ENCODE peak calls at places on chromosomes 4 and X, in four cellular contexts. One of them, this sample, is unnamed.

GRCh38 chr4:87017580-87018061 is 82.8 kb downstream of the AFF1 start:
- DNase-seq in iris pigment epithelial cell: peak
- DNase-seq in body of pancreas: no peak
- DNase-seq in stimulated activated naive CD4-positive, alpha-beta T cell: no peak
- DNase-seq in this sample: no peak

GRCh38 chrX:108316456-108316855 is 121.8 kb downstream of the COL4A6 start:
- DNase-seq in iris pigment epithelial cell: no peak
- DNase-seq in body of pancreas: no peak
- DNase-seq in stimulated activated naive CD4-positive, alpha-beta T cell: no peak
- DNase-seq in this sample: no peak

GRCh38 chr4:118954246-118954645 is 65.6 kb downstream of the SYNPO2 start:
- DNase-seq in iris pigment epithelial cell: peak
- DNase-seq in body of pancreas: no peak
- DNase-seq in stimulated activated naive CD4-positive, alpha-beta T cell: no peak
- DNase-seq in this sample: no peak

GRCh38 chr4:68873218-68873502 is 57.4 kb downstream of the UGT2B10 start:
- DNase-seq in iris pigment epithelial cell: no peak
- DNase-seq in body of pancreas: no peak
- DNase-seq in stimulated activated naive CD4-positive, alpha-beta T cell: no peak
- DNase-seq in this sample: no peak

GRCh38 chrX:10327651-10328050 is 170.9 kb downstream of the CLCN4 start:
- DNase-seq in iris pigment epithelial cell: peak
- DNase-seq in body of pancreas: no peak
- DNase-seq in stimulated activated naive CD4-positive, alpha-beta T cell: no peak
- DNase-seq in this sample: no peak

GRCh38 chr4:68683034-68683433 is 12.6 kb upstream of the UGT2B15 start:
- DNase-seq in iris pigment epithelial cell: no peak
- DNase-seq in body of pancreas: no peak
- DNase-seq in stimulated activated naive CD4-positive, alpha-beta T cell: no peak
- DNase-seq in this sample: no peak

GRCh38 chr4:23782778-23783455 is 106.9 kb downstream of the PPARGC1A start:
- DNase-seq in iris pigment epithelial cell: no peak
- DNase-seq in body of pancreas: no peak
- DNase-seq in stimulated activated naive CD4-positive, alpha-beta T cell: no peak
- DNase-seq in this sample: no peak

GRCh38 chrX:84487365-84488353 is 14.6 kb downstream of the HDX start:
- DNase-seq in iris pigment epithelial cell: no peak
- DNase-seq in body of pancreas: no peak
- DNase-seq in stimulated activated naive CD4-positive, alpha-beta T cell: no peak
- DNase-seq in this sample: no peak

GRCh38 chr4:82371398-82371972 is 2.3 kb downstream of the HNRNPD start:
- DNase-seq in iris pigment epithelial cell: peak
- DNase-seq in body of pancreas: no peak
- DNase-seq in stimulated activated naive CD4-positive, alpha-beta T cell: no peak
- DNase-seq in this sample: no peak

GRCh38 chr4:164212134-164212533 is 541.8 kb upstream of the SMIM31 start:
- DNase-seq in iris pigment epithelial cell: peak
- DNase-seq in body of pancreas: no peak
- DNase-seq in stimulated activated naive CD4-positive, alpha-beta T cell: no peak
- DNase-seq in this sample: no peak

GRCh38 chr4:154736774-154737173 is 7.0 kb upstream of the LRAT start:
- DNase-seq in iris pigment epithelial cell: no peak
- DNase-seq in body of pancreas: no peak
- DNase-seq in stimulated activated naive CD4-positive, alpha-beta T cell: no peak
- DNase-seq in this sample: no peak

GRCh38 chr4:110953191-110953590 is 330.3 kb upstream of the PITX2 start:
- DNase-seq in iris pigment epithelial cell: no peak
- DNase-seq in body of pancreas: no peak
- DNase-seq in stimulated activated naive CD4-positive, alpha-beta T cell: no peak
- DNase-seq in this sample: no peak

GRCh38 chr4:24044610-24045589 is 155.1 kb upstream of the PPARGC1A start:
- DNase-seq in iris pigment epithelial cell: no peak
- DNase-seq in body of pancreas: no peak
- DNase-seq in stimulated activated naive CD4-positive, alpha-beta T cell: no peak
- DNase-seq in this sample: no peak

GRCh38 chr4:138898282-138898681 is 117.3 kb upstream of the NOCT start:
- DNase-seq in iris pigment epithelial cell: peak
- DNase-seq in body of pancreas: no peak
- DNase-seq in stimulated activated naive CD4-positive, alpha-beta T cell: no peak
- DNase-seq in this sample: no peak

GRCh38 chr4:164779811-164780216 is 25.9 kb downstream of the SMIM31 start:
- DNase-seq in iris pigment epithelial cell: peak
- DNase-seq in body of pancreas: peak
- DNase-seq in stimulated activated naive CD4-positive, alpha-beta T cell: no peak
- DNase-seq in this sample: no peak

GRCh38 chr4:122619583-122619982 is 1.3 kb downstream of the IL21 start:
- DNase-seq in iris pigment epithelial cell: no peak
- DNase-seq in body of pancreas: no peak
- DNase-seq in stimulated activated naive CD4-positive, alpha-beta T cell: no peak
- DNase-seq in this sample: no peak

GRCh38 chr4:48692897-48693296 is 87.2 kb downstream of the FRYL start:
- DNase-seq in iris pigment epithelial cell: no peak
- DNase-seq in body of pancreas: no peak
- DNase-seq in stimulated activated naive CD4-positive, alpha-beta T cell: no peak
- DNase-seq in this sample: no peak

GRCh38 chrX:81537723-81538122 is 335.8 kb downstream of the SH3BGRL start:
- DNase-seq in iris pigment epithelial cell: no peak
- DNase-seq in body of pancreas: no peak
- DNase-seq in stimulated activated naive CD4-positive, alpha-beta T cell: no peak
- DNase-seq in this sample: no peak

GRCh38 chrX:114344756-114345155 is 239.1 kb upstream of the HTR2C start:
- DNase-seq in iris pigment epithelial cell: peak
- DNase-seq in body of pancreas: no peak
- DNase-seq in stimulated activated naive CD4-positive, alpha-beta T cell: no peak
- DNase-seq in this sample: no peak

GRCh38 chr4:8928074-8928473 is 56.4 kb upstream of the HMX1 start:
- DNase-seq in iris pigment epithelial cell: no peak
- DNase-seq in body of pancreas: no peak
- DNase-seq in stimulated activated naive CD4-positive, alpha-beta T cell: no peak
- DNase-seq in this sample: no peak

GRCh38 chr4:42401171-42401570 is 3.9 kb downstream of the SHISA3 start:
- DNase-seq in iris pigment epithelial cell: no peak
- DNase-seq in body of pancreas: peak
- DNase-seq in stimulated activated naive CD4-positive, alpha-beta T cell: no peak
- DNase-seq in this sample: no peak

GRCh38 chrX:39527045-39527444 is 570.7 kb downstream of the BCOR start:
- DNase-seq in iris pigment epithelial cell: peak
- DNase-seq in body of pancreas: no peak
- DNase-seq in stimulated activated naive CD4-positive, alpha-beta T cell: no peak
- DNase-seq in this sample: no peak

GRCh38 chr4:101114936-101115372 is 232.4 kb downstream of the PPP3CA start:
- DNase-seq in iris pigment epithelial cell: peak
- DNase-seq in body of pancreas: no peak
- DNase-seq in stimulated activated naive CD4-positive, alpha-beta T cell: no peak
- DNase-seq in this sample: no peak

GRCh38 chrX:150489359-150490015 is 78.9 kb upstream of the MTM1 start:
- DNase-seq in iris pigment epithelial cell: peak
- DNase-seq in body of pancreas: no peak
- DNase-seq in stimulated activated naive CD4-positive, alpha-beta T cell: no peak
- DNase-seq in this sample: no peak

GRCh38 chr4:602559-602942 is 22.8 kb upstream of the PDE6B start:
- DNase-seq in iris pigment epithelial cell: peak
- DNase-seq in body of pancreas: peak
- DNase-seq in stimulated activated naive CD4-positive, alpha-beta T cell: no peak
- DNase-seq in this sample: peak

GRCh38 chr4:105461221-105462041 is 12.4 kb downstream of the PPA2 start:
- DNase-seq in iris pigment epithelial cell: peak
- DNase-seq in body of pancreas: no peak
- DNase-seq in stimulated activated naive CD4-positive, alpha-beta T cell: no peak
- DNase-seq in this sample: no peak

GRCh38 chr4:159966741-159967140 is 863.9 kb downstream of the RAPGEF2 start:
- DNase-seq in iris pigment epithelial cell: no peak
- DNase-seq in body of pancreas: no peak
- DNase-seq in stimulated activated naive CD4-positive, alpha-beta T cell: no peak
- DNase-seq in this sample: no peak

GRCh38 chr4:4289055-4289454 is 899 bp downstream of the LYAR start:
- DNase-seq in iris pigment epithelial cell: no peak
- DNase-seq in body of pancreas: no peak
- DNase-seq in stimulated activated naive CD4-positive, alpha-beta T cell: no peak
- DNase-seq in this sample: no peak

GRCh38 chr4:103425406-103425805 is 227.3 kb upstream of the CENPE start:
- DNase-seq in iris pigment epithelial cell: no peak
- DNase-seq in body of pancreas: no peak
- DNase-seq in stimulated activated naive CD4-positive, alpha-beta T cell: no peak
- DNase-seq in this sample: no peak

GRCh38 chr4:56410247-56410646 is 23.0 kb upstream of the AASDH start:
- DNase-seq in iris pigment epithelial cell: peak
- DNase-seq in body of pancreas: peak
- DNase-seq in stimulated activated naive CD4-positive, alpha-beta T cell: no peak
- DNase-seq in this sample: no peak

GRCh38 chr4:88969271-88969670 is 87.7 kb downstream of the FAM13A start:
- DNase-seq in iris pigment epithelial cell: no peak
- DNase-seq in body of pancreas: no peak
- DNase-seq in stimulated activated naive CD4-positive, alpha-beta T cell: no peak
- DNase-seq in this sample: no peak

This sample was measured in T-cell.